ENCODE peak calls at places on chromosome 16, in nine cellular contexts. T, S, G, R, N, U, D, J and I are unnamed samples.

GRCh38 chr16:58026139-58026704 is 668 bp downstream of the MMP15 start:
- DNase-seq in T (no peak), S (no peak), G (no peak), R (peak), N (peak), U (no peak), D (peak), J (peak), I (no peak)

GRCh38 chr16:4882261-4882632 is 35.0 kb downstream of the UBN1 start:
- DNase-seq in T (no peak), S (no peak), G (no peak), R (no peak), N (peak), U (no peak), D (no peak), J (peak), I (no peak)

GRCh38 chr16:83040174-83040573 is 413.4 kb downstream of the CDH13 start:
- DNase-seq in T (no peak), S (no peak), G (no peak), R (no peak), N (no peak), U (no peak), D (no peak), J (peak), I (peak)

GRCh38 chr16:21326459-21326858 is 48.4 kb upstream of the CRYM start:
- DNase-seq in T (no peak), S (no peak), G (no peak), R (no peak), N (no peak), U (no peak), D (no peak), J (no peak), I (no peak)

GRCh38 chr16:83046664-83047063 is 419.9 kb downstream of the CDH13 start:
- DNase-seq in T (no peak), S (no peak), G (no peak), R (no peak), N (peak), U (no peak), D (no peak), J (no peak), I (no peak)

GRCh38 chr16:14419817-14420216 is 210.2 kb downstream of the PARN start:
- DNase-seq in T (no peak), S (no peak), G (no peak), R (no peak), N (no peak), U (no peak), D (no peak), J (no peak), I (no peak)

GRCh38 chr16:23274968-23275367 is 27.1 kb upstream of the SCNN1B start:
- DNase-seq in T (no peak), S (peak), G (no peak), R (no peak), N (no peak), U (no peak), D (no peak), J (peak), I (no peak)

GRCh38 chr16:919658-920631 is 50.8 kb downstream of the LMF1 start:
- DNase-seq in T (peak), S (no peak), G (no peak), R (no peak), N (peak), U (no peak), D (no peak), J (no peak), I (peak)

GRCh38 chr16:73058616-73059409 is 10.9 kb upstream of the ZFHX3 start:
- DNase-seq in T (peak), S (peak), G (peak), R (peak), N (peak), U (no peak), D (no peak), J (peak), I (no peak)

GRCh38 chr16:17476414-17477259 is 5.9 kb upstream of the XYLT1 start:
- DNase-seq in T (no peak), S (peak), G (peak), R (no peak), N (peak), U (peak), D (no peak), J (peak), I (no peak)

GRCh38 chr16:22192261-22193133 is 13.6 kb upstream of the EEF2K start:
- DNase-seq in T (peak), S (no peak), G (peak), R (peak), N (peak), U (peak), D (peak), J (peak), I (peak)

GRCh38 chr16:86379505-86379846 is 130.9 kb upstream of the FOXF1 start:
- DNase-seq in T (no peak), S (no peak), G (no peak), R (no peak), N (peak), U (no peak), D (no peak), J (no peak), I (no peak)

GRCh38 chr16:83842755-83843507 is 35.2 kb downstream of the HSBP1 start:
- DNase-seq in T (no peak), S (no peak), G (no peak), R (no peak), N (peak), U (no peak), D (peak), J (no peak), I (no peak)

GRCh38 chr16:58500329-58501241 is 642 bp downstream of the NDRG4 start:
- DNase-seq in T (no peak), S (no peak), G (no peak), R (no peak), N (no peak), U (no peak), D (no peak), J (no peak), I (no peak)

GRCh38 chr16:57394444-57394843 is 10.1 kb upstream of the CCL17 start:
- DNase-seq in T (no peak), S (no peak), G (no peak), R (no peak), N (peak), U (no peak), D (no peak), J (peak), I (no peak)

GRCh38 chr16:48347980-48348379 is 37.2 kb downstream of the SIAH1 start:
- DNase-seq in T (no peak), S (no peak), G (no peak), R (no peak), N (no peak), U (no peak), D (no peak), J (no peak), I (no peak)

GRCh38 chr16:2282866-2283555 is 15.1 kb upstream of the RNPS1 start:
- DNase-seq in T (no peak), S (no peak), G (no peak), R (no peak), N (no peak), U (no peak), D (no peak), J (no peak), I (no peak)

GRCh38 chr16:83338941-83339340 is 468.8 kb upstream of the HSBP1 start:
- DNase-seq in T (no peak), S (no peak), G (no peak), R (no peak), N (peak), U (no peak), D (no peak), J (peak), I (no peak)

GRCh38 chr16:46569231-46569735 is 51.9 kb downstream of the SHCBP1 start:
- DNase-seq in T (no peak), S (no peak), G (no peak), R (no peak), N (no peak), U (no peak), D (no peak), J (no peak), I (no peak)

GRCh38 chr16:21172650-21173049 is 14.2 kb downstream of the LDAF1 start:
- DNase-seq in T (no peak), S (no peak), G (no peak), R (no peak), N (no peak), U (no peak), D (no peak), J (no peak), I (no peak)

GRCh38 chr16:48123104-48123788 is 32.5 kb downstream of the ABCC12 start:
- DNase-seq in T (no peak), S (peak), G (no peak), R (no peak), N (peak), U (peak), D (no peak), J (peak), I (peak)

GRCh38 chr16:4233431-4233830 is 8.4 kb downstream of the SRL start:
- DNase-seq in T (no peak), S (no peak), G (no peak), R (no peak), N (no peak), U (no peak), D (no peak), J (no peak), I (no peak)

GRCh38 chr16:2595376-2596200 is 57.8 kb downstream of the PDPK1 start:
- DNase-seq in T (no peak), S (no peak), G (no peak), R (no peak), N (no peak), U (no peak), D (no peak), J (no peak), I (no peak)

GRCh38 chr16:57594531-57595031 is 33.8 kb upstream of the ADGRG1 start:
- DNase-seq in T (no peak), S (no peak), G (no peak), R (no peak), N (no peak), U (no peak), D (no peak), J (no peak), I (no peak)

GRCh38 chr16:53433930-53434435 is 288 bp upstream of the RBL2 start:
- DNase-seq in T (no peak), S (peak), G (no peak), R (no peak), N (peak), U (no peak), D (peak), J (peak), I (no peak)

GRCh38 chr16:84055801-84056634 is 13.4 kb upstream of the SLC38A8 start:
- DNase-seq in T (no peak), S (no peak), G (peak), R (peak), N (no peak), U (no peak), D (no peak), J (no peak), I (no peak)

GRCh38 chr16:3645504-3646347 is 8.8 kb upstream of the DNASE1 start:
- DNase-seq in T (no peak), S (no peak), G (peak), R (no peak), N (peak), U (no peak), D (no peak), J (no peak), I (no peak)

GRCh38 chr16:70430667-70431536 is 8.0 kb downstream of the ST3GAL2 start:
- DNase-seq in T (peak), S (no peak), G (no peak), R (no peak), N (no peak), U (no peak), D (no peak), J (peak), I (no peak)

GRCh38 chr16:83336630-83337029 is 471.1 kb upstream of the HSBP1 start:
- DNase-seq in T (no peak), S (no peak), G (no peak), R (no peak), N (peak), U (peak), D (no peak), J (peak), I (peak)

GRCh38 chr16:85752511-85753420 is 1.9 kb upstream of the C16orf74 start:
- DNase-seq in T (no peak), S (no peak), G (peak), R (peak), N (peak), U (no peak), D (no peak), J (peak), I (no peak)

GRCh38 chr16:48971571-48972071 is 310.0 kb downstream of the CBLN1 start:
- DNase-seq in T (no peak), S (peak), G (no peak), R (peak), N (no peak), U (no peak), D (no peak), J (peak), I (no peak)

GRCh38 chr16:48361012-48361411 is 24.2 kb downstream of the SIAH1 start:
- DNase-seq in T (no peak), S (no peak), G (no peak), R (no peak), N (no peak), U (no peak), D (no peak), J (no peak), I (no peak)

GRCh38 chr16:180101-180920 is at the start of gene HBQ1:
- DNase-seq in T (no peak), S (no peak), G (no peak), R (no peak), N (peak), U (no peak), D (no peak), J (peak), I (no peak)

GRCh38 chr16:83344014-83344413 is 463.8 kb upstream of the HSBP1 start:
- DNase-seq in T (no peak), S (no peak), G (no peak), R (no peak), N (peak), U (no peak), D (no peak), J (peak), I (peak)

GRCh38 chr16:79863128-79864031 is 262.8 kb upstream of the MAF start:
- DNase-seq in T (no peak), S (no peak), G (no peak), R (no peak), N (no peak), U (no peak), D (no peak), J (no peak), I (no peak)

GRCh38 chr16:84643180-84643583 is 5.1 kb upstream of the KLHL36 start:
- DNase-seq in T (peak), S (no peak), G (peak), R (peak), N (peak), U (peak), D (peak), J (peak), I (peak)

DNA sequence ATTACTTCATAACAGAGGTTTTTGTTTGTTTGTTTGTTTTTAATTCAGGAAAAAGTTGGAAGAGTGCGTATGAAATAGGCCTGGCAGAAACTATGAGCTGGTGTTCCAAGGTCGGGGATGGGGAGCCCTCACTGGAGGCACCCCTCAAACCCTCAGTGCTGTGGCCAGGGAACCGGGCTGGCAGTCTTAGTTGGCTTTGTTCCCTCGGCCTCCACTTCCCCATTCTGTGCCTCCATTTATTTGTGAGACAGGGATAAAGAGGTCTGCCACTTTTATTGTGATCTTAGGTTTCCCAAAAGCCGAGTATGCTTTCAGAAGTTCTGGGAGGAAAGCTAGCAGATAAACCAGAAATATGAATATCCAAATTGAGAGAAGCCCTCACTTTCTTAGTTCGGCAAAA is 5.7 kb downstream of the DEXI start:
- DNase-seq in T (no peak), S (no peak), G (no peak), R (no peak), N (no peak), U (no peak), D (no peak), J (no peak), I (no peak)
- H3K4me3 ChIP-seq in T (peak), S (no peak), G (no peak), R (no peak), N (no peak), U (no peak), D (no peak), J (no peak), I (no peak)

GRCh38 chr16:89071686-89072182 is 21.9 kb upstream of the ACSF3 start:
- DNase-seq in T (no peak), S (no peak), G (no peak), R (no peak), N (no peak), U (no peak), D (no peak), J (no peak), I (no peak)
- TF ChIP-seq CTCF in T (no peak), S (no peak), G (no peak), R (no peak), N (no peak), U (no peak), D (no peak), J (no peak), I (no peak)

DNA sequence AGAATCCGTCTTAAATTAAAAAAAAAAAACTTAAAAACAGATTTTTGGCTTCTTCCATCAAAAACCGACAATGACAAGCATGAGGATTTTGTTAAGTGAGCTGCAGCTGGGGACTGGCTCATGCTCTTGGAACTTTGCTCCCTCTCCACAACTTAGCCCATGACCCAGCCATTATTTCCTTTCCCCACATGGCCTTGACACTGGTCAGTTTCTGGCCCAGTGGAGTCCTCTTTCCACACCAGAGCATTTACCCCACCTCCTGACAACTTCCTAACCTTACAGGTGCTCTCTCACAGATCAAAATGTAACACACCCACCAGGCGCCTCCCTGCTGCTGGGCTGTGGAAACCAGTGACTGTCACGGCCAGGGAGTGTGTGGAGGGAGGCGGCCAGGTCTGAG is 62.7 kb upstream of the ZNF267 start:
- DNase-seq in T (no peak), S (no peak), G (no peak), R (no peak), N (no peak), U (no peak), D (no peak), J (no peak), I (no peak)
- H3K4me3 ChIP-seq in T (no peak), S (no peak), G (no peak), R (no peak), N (no peak), U (no peak), D (no peak), J (no peak), I (no peak)

GRCh38 chr16:55846598-55847346 is 13.9 kb upstream of the CES1 start:
- DNase-seq in T (no peak), S (no peak), G (no peak), R (no peak), N (no peak), U (no peak), D (no peak), J (no peak), I (no peak)

GRCh38 chr16:55842369-55843104 is 9.6 kb upstream of the CES1 start:
- DNase-seq in T (no peak), S (peak), G (peak), R (no peak), N (peak), U (peak), D (no peak), J (peak), I (peak)

GRCh38 chr16:55843105-55843395 is 10.2 kb upstream of the CES1 start:
- DNase-seq in T (no peak), S (no peak), G (no peak), R (no peak), N (no peak), U (no peak), D (no peak), J (no peak), I (no peak)
- TF ChIP-seq CTCF in T (no peak), S (no peak), G (no peak), R (no peak), N (no peak), U (no peak), D (no peak), J (no peak), I (no peak)

GRCh38 chr16:75256059-75256870 is 4.8 kb upstream of the BCAR1 start:
- DNase-seq in T (peak), S (no peak), G (no peak), R (no peak), N (no peak), U (no peak), D (no peak), J (no peak), I (no peak)
- H3K4me3 ChIP-seq in T (peak), S (no peak), G (no peak), R (no peak), N (no peak), U (peak), D (peak), J (no peak), I (no peak)

GRCh38 chr16:12803203-12804093 is at the start of gene CPPED1:
- DNase-seq in T (peak), S (peak), G (peak), R (peak), N (peak), U (peak), D (peak), J (peak), I (peak)
- TF ChIP-seq CTCF in T (no peak), S (no peak), G (no peak), R (peak), N (no peak), U (no peak), D (no peak), J (no peak), I (no peak)

DNA sequence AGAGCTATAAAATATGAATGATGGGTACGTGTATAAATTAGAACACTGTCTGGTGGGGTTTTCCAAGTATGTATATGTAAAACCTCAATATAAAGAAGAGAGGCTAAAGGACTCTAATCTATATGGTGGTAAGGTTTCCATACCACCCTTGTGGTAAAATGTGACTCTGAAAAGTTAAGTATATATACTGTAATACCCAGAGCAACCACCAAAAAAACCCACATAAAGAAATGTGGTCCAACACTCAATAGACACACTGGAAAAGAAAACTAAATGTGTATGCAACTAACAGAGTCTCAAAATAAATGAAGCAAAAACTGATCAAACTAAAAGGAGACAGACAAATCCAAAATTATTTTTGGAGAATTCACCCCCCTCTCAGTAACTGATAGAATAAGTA is 72.2 kb downstream of the XPO6 start:
- DNase-seq in T (no peak), S (no peak), G (no peak), R (no peak), N (no peak), U (no peak), D (no peak), J (no peak), I (no peak)
- H3K4me3 ChIP-seq in T (no peak), S (no peak), G (no peak), R (no peak), N (no peak), U (no peak), D (no peak), J (no peak), I (no peak)

GRCh38 chr16:87570938-87571867 is 31.1 kb upstream of the JPH3 start:
- DNase-seq in T (peak), S (peak), G (peak), R (no peak), N (peak), U (no peak), D (peak), J (peak), I (no peak)

GRCh38 chr16:87570564-87570937 is 31.8 kb upstream of the JPH3 start:
- DNase-seq in T (no peak), S (no peak), G (no peak), R (no peak), N (no peak), U (no peak), D (no peak), J (no peak), I (no peak)

GRCh38 chr16:87575027-87575804 is 27.1 kb upstream of the JPH3 start:
- DNase-seq in T (no peak), S (no peak), G (peak), R (no peak), N (peak), U (no peak), D (no peak), J (no peak), I (no peak)

GRCh38 chr16:87571868-87572244 is 30.5 kb upstream of the JPH3 start:
- DNase-seq in T (peak), S (no peak), G (no peak), R (no peak), N (no peak), U (no peak), D (no peak), J (no peak), I (no peak)

GRCh38 chr16:87572959-87573358 is 29.3 kb upstream of the JPH3 start:
- DNase-seq in T (no peak), S (no peak), G (no peak), R (no peak), N (no peak), U (no peak), D (no peak), J (no peak), I (no peak)
- TF ChIP-seq CTCF in T (no peak), S (peak), G (no peak), R (no peak), N (no peak), U (no peak), D (no peak), J (no peak), I (no peak)

GRCh38 chr16:30494028-30494427 is 21.5 kb downstream of the ITGAL start:
- DNase-seq in T (no peak), S (no peak), G (no peak), R (no peak), N (no peak), U (no peak), D (no peak), J (no peak), I (no peak)
- H3K4me3 ChIP-seq in T (no peak), S (no peak), G (no peak), R (no peak), N (no peak), U (no peak), D (no peak), J (no peak), I (no peak)

GRCh38 chr16:67284699-67285646 is 5.6 kb downstream of the PLEKHG4 start:
- DNase-seq in T (no peak), S (no peak), G (peak), R (no peak), N (peak), U (no peak), D (peak), J (peak), I (no peak)
- TF ChIP-seq CTCF in T (peak), S (peak), G (no peak), R (no peak), N (peak), U (peak), D (peak), J (peak), I (peak)